ENCODE peak calls at places on chromosomes 1 and 21, in eight cellular contexts. H is hepatocyte; P is neuronal stem cell; B is adrenal gland; C is IMR-90; Q is CD8-positive, alpha-beta T cell; M is upper lobe of right lung; F is cardiac muscle cell. L is an unnamed sample.

GRCh38 chr1:201267481-201268229 is 15.7 kb upstream of the PKP1 start:
- DNase-seq in B (no peak), M (no peak), Q (no peak), F (no peak), C (peak; percentile 85), P (no peak), H (no peak), L (no peak)

GRCh38 chr21:41580758-41581554 is 73.0 kb upstream of the TMPRSS2 start:
- DNase-seq in B (no peak), F (no peak), M (peak; percentile 48), Q (no peak), H (no peak), C (no peak), P (peak; percentile 14), L (peak; percentile 44)

GRCh38 chr1:7771673-7772299 is 690 bp downstream of the VAMP3 start:
- DNase-seq in B (no peak), H (peak; percentile 18), Q (no peak), C (no peak), F (no peak), M (no peak), P (no peak), L (no peak)

GRCh38 chr1:211812584-211812983 is 18.0 kb downstream of the LPGAT1 start:
- DNase-seq in M (no peak), F (no peak), B (no peak), P (no peak), C (no peak), H (no peak), Q (no peak), L (no peak)

GRCh38 chr1:207925210-207925609 is 14.3 kb upstream of the CD34 start:
- DNase-seq in C (no peak), B (peak; percentile 43), F (peak; percentile 25), H (peak; percentile 21), M (no peak), P (peak; percentile 23), Q (no peak), L (peak; percentile 58)

GRCh38 chr1:44947060-44947773 is 39.2 kb downstream of the EIF2B3 start:
- DNase-seq in H (peak; percentile 34), F (peak; percentile 75), M (no peak), P (no peak), C (peak; percentile 69), B (peak; percentile 73), Q (no peak), L (no peak)

GRCh38 chr1:84698151-84698651 is 7.9 kb upstream of the SSX2IP start:
- DNase-seq in C (peak; percentile 94), P (no peak), B (no peak), H (peak; percentile 62), Q (no peak), M (no peak), F (peak; percentile 89), L (no peak)

GRCh38 chr1:202750024-202750423 is 39.8 kb upstream of the SYT2 start:
- DNase-seq in C (no peak), M (no peak), B (no peak), Q (no peak), F (no peak), P (no peak), H (no peak), L (no peak)

GRCh38 chr21:33892853-33893252 is 22.8 kb downstream of the ATP5PO start:
- DNase-seq in F (no peak), M (no peak), H (no peak), P (no peak), B (no peak), C (no peak), Q (no peak), L (peak; percentile 82)

GRCh38 chr1:178238722-178239510 is 145.0 kb downstream of the RASAL2 start:
- DNase-seq in B (no peak), M (no peak), Q (no peak), C (peak; percentile 98), H (peak; percentile 47), P (no peak), F (peak; percentile 95), L (no peak)

GRCh38 chr1:173914366-173914871 is 2.7 kb downstream of the SERPINC1 start:
- DNase-seq in F (peak; percentile 24), P (no peak), H (peak; percentile 21), B (no peak), Q (peak; percentile 18), M (no peak), C (peak; percentile 18), L (peak; percentile 62)

GRCh38 chr1:64956733-64957441 is 9.5 kb downstream of the JAK1 start:
- DNase-seq in C (no peak), B (no peak), M (no peak), Q (no peak), F (no peak), H (no peak), P (no peak), L (peak; percentile 43)

GRCh38 chr21:17786219-17787181 is 32.7 kb downstream of the C21orf91 start:
- DNase-seq in H (no peak), B (no peak), P (no peak), Q (no peak), F (no peak), M (no peak), C (no peak), L (no peak)
- H3K4me3 ChIP-seq in H (no peak overlapping the region), B (no peak overlapping the region), P (no peak overlapping the region), Q (no peak overlapping the region), F (no peak overlapping the region), M (no peak overlapping the region), C (no peak overlapping the region), L (no peak overlapping the region)

GRCh38 chr1:6352138-6352563 is 41.4 kb downstream of the ACOT7 start:
- DNase-seq in B (peak; percentile 77), M (no peak), P (no peak), Q (no peak), F (no peak), H (no peak), C (no peak), L (peak; percentile 92)
- H3K27me3 ChIP-seq in B (no peaks in the 10 kb centered on the region), M (no peaks in the 10 kb centered on the region), P (no peaks in the 10 kb centered on the region), Q (no peaks in the 10 kb centered on the region), F (no peaks in the 10 kb centered on the region), H (no peaks in the 10 kb centered on the region), C (no peaks in the 10 kb centered on the region), L (no peaks in the 10 kb centered on the region)

GRCh38 chr1:17680335-17680734 is 74.8 kb upstream of the ACTL8 start:
- DNase-seq in M (no peak), F (no peak), H (no peak), P (no peak), Q (no peak), C (no peak), B (no peak), L (no peak)
- H3K36me3 ChIP-seq in M (peaks cover 5% of the 10 kb centered on the region), F (no peaks in the 10 kb centered on the region), H (no peaks in the 10 kb centered on the region), P (peaks cover 3% of the 10 kb centered on the region), Q (no peaks in the 10 kb centered on the region), C (peaks cover 2% of the 10 kb centered on the region), B (peaks cover 3% of the 10 kb centered on the region), L (no peaks in the 10 kb centered on the region)

DNA sequence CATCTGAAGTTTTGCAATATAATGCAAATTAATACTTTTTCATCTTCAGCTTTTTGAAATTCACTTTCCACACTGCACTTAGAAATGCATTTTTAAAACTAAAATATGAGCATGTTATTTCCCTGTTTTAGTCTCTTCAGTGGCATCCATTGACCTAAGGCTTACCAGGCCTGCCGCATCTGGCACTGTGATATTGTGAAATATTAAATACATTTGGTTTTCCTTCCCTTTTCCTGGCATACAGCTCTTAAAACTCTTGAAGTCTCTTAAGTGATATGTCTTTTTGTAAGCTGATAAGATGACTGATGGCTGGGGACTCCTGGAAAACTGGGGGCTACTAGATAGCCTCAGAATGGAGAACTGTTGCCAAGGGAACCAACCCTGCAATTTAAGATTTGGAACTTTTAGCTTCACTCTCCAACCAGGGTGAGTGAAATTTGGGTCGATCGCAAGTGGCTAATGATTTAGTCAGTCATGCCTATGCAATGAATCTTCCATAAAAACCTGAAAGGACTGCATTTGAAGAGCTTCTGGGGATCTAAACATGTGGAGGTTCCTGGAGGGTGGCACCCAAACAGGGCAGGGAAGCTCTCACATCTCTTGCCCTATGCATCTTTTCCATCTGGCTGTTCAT is 75.5 kb upstream of the PDC start:
- DNase-seq in F (peak; percentile 65), H (no peak), C (peak; percentile 10), B (no peak), M (no peak), Q (no peak), P (no peak), L (no peak)
- H3K4me3 ChIP-seq in F (no peak overlapping the region), H (no peak overlapping the region), C (no peak overlapping the region), B (no peak overlapping the region), M (no peak overlapping the region), Q (no peak overlapping the region), P (no peak overlapping the region), L (no peak overlapping the region)

GRCh38 chr1:34794001-34794789 is 1.4 kb downstream of the GJA4 start:
- DNase-seq in C (no peak), Q (no peak), P (no peak), H (no peak), M (no peak), F (no peak), B (peak; percentile 33), L (no peak)
- H3K27me3 ChIP-seq in C (peaks cover 14% of the 10 kb centered on the region), Q (no peaks in the 10 kb centered on the region), P (no peaks in the 10 kb centered on the region), H (peaks cover 22% of the 10 kb centered on the region), M (peaks cover 8% of the 10 kb centered on the region), F (peaks cover 25% of the 10 kb centered on the region), B (no peaks in the 10 kb centered on the region), L (peaks cover 22% of the 10 kb centered on the region)

GRCh38 chr1:204408074-204408507 is 3.5 kb downstream of the PPP1R15B start:
- DNase-seq in H (peak; percentile 57), Q (peak; percentile 43), B (peak; percentile 85), C (peak; percentile 74), M (peak; percentile 76), F (peak; percentile 86), P (no peak), L (no peak)

GRCh38 chr1:204405988-204406387 is 5.6 kb downstream of the PPP1R15B start:
- DNase-seq in Q (no peak), F (no peak), H (no peak), M (no peak), C (no peak), P (no peak), B (no peak), L (no peak)

GRCh38 chr1:204406621-204407020 is 5.0 kb downstream of the PPP1R15B start:
- DNase-seq in H (no peak), B (no peak), F (no peak), P (no peak), Q (no peak), M (no peak), C (no peak), L (no peak)

GRCh38 chr1:204408602-204409001 is 3.0 kb downstream of the PPP1R15B start:
- DNase-seq in B (no peak), M (no peak), P (no peak), H (no peak), C (no peak), Q (no peak), F (no peak), L (no peak)

DNA sequence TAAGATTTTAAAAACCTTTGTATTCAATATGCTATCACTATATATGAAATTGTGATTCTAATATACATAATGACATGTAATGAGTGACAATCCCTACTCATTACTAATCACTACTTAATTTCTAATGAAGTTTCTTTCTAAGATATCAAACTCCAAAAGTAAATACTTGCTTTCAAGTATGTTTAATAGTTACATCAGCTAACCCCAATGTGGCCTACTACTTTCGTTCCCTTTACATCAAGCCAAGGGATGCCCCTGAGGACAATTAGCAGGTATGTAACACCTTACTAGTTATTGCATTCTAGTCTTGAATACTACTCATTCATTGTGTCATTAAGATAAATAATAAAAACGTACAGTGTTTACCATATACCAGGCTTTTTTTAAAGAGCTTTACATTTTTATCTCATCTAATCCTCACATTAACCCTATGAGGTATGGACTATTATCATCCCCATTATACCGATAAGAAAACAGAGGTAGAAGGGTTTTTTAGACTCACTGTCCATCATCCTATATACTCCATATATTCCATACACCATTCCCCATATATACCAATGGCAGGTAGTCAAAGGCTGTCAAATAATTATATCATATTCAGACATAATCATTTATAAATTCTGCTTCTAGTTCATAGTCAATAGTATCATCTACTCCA is 4.2 kb downstream of the PPP1R15B start:
- DNase-seq in F (no peak), B (no peak), C (no peak), P (no peak), Q (no peak), H (no peak), M (no peak), L (no peak)
- H3K36me3 ChIP-seq in F (peaks cover 24% of the 10 kb centered on the region), B (peaks cover 35% of the 10 kb centered on the region), C (peaks cover 12% of the 10 kb centered on the region), P (peaks cover 80% of the 10 kb centered on the region), Q (peaks cover 24% of the 10 kb centered on the region), H (peaks cover 5% of the 10 kb centered on the region), M (peaks cover 49% of the 10 kb centered on the region), L (peaks cover 18% of the 10 kb centered on the region)